ENCODE peak calls at places on chromosomes 3 and 15, in ten cellular contexts. B, K, Z, I, D, C, U, O, Q and N are unnamed samples.

GRCh38 chr15:65381445-65382145 is 3.8 kb upstream of the IGDCC3 start:
- DNase-seq in B (no peak), O (no peak), Q (no peak), I (no peak), C (no peak), U (no peak), K (no peak), D (no peak), Z (no peak), N (no peak)

GRCh38 chr3:190558796-190559195 is 44.9 kb downstream of the IL1RAP start:
- DNase-seq in Z (no peak), B (no peak), Q (no peak), C (no peak), D (no peak), K (no peak), O (no peak), I (no peak), U (no peak), N (no peak)

GRCh38 chr15:92005154-92005553 is 151.6 kb downstream of the SLCO3A1 start:
- DNase-seq in C (no peak), I (no peak), Z (no peak), B (no peak), O (no peak), K (no peak), D (no peak), U (no peak), Q (no peak), N (no peak)

GRCh38 chr3:54356299-54357037 is 234.1 kb downstream of the CACNA2D3 start:
- DNase-seq in I (no peak), U (no peak), Z (no peak), K (no peak), B (no peak), O (no peak), Q (no peak), D (no peak), C (no peak), N (no peak)

GRCh38 chr3:86969500-86970189 is 21.3 kb downstream of the VGLL3 start:
- DNase-seq in U (peak; percentile 9), B (peak; percentile 68), D (no peak), Q (peak; percentile 69), Z (no peak), I (peak; percentile 84), K (peak; percentile 23), O (peak; percentile 40), C (no peak), N (peak; percentile 53)

GRCh38 chr3:5806192-5806591 is 618.7 kb downstream of the EDEM1 start:
- DNase-seq in I (no peak), D (no peak), B (no peak), Z (no peak), C (no peak), O (peak; percentile 19), Q (peak; percentile 39), U (no peak), K (peak; percentile 15), N (no peak)

GRCh38 chr3:38649500-38650247 is at the start of gene SCN5A:
- DNase-seq in B (peak; percentile 39), I (peak; percentile 2), D (peak; percentile 59), Z (peak; percentile 52), Q (peak; percentile 97), K (peak; percentile 75), U (peak; percentile 27), O (peak; percentile 39), C (no peak), N (peak; percentile 90)

GRCh38 chr3:155995525-155996370 is 124.6 kb upstream of the KCNAB1 start:
- DNase-seq in Q (peak; percentile 59), C (peak; percentile 13), O (peak; percentile 48), I (peak; percentile 72), D (no peak), U (no peak), B (peak; percentile 51), K (no peak), Z (no peak), N (peak; percentile 61)

GRCh38 chr15:89396723-89397652 is 62.4 kb upstream of the POLG start:
- DNase-seq in B (no peak), I (no peak), C (no peak), Z (no peak), K (no peak), U (no peak), Q (peak; percentile 58), D (no peak), O (no peak), N (no peak)

GRCh38 chr15:96264801-96265515 is 65.5 kb upstream of the NR2F2 start:
- DNase-seq in B (peak; percentile 90), K (no peak), O (no peak), Z (no peak), U (no peak), I (peak; percentile 40), Q (no peak), C (peak; percentile 7), D (no peak), N (peak; percentile 37)

GRCh38 chr15:58038426-58039106 is 26.9 kb downstream of the ALDH1A2 start:
- DNase-seq in U (no peak), O (peak; percentile 52), K (no peak), Q (peak; percentile 19), Z (no peak), B (peak; percentile 45), D (no peak), C (peak; percentile 61), I (peak; percentile 70), N (peak; percentile 17)

GRCh38 chr15:73677146-73677607 is 7.0 kb upstream of the CD276 start:
- DNase-seq in Q (peak; percentile 77), Z (peak; percentile 61), C (no peak), K (peak; percentile 60), I (peak; percentile 78), D (peak; percentile 25), B (peak; percentile 60), O (peak; percentile 47), U (peak; percentile 31), N (peak; percentile 72)

GRCh38 chr3:69764861-69765260 is 25.6 kb downstream of the MITF start:
- DNase-seq in D (no peak), C (no peak), B (peak; percentile 63), Q (no peak), O (no peak), U (no peak), Z (no peak), I (no peak), K (no peak), N (no peak)

GRCh38 chr3:107994954-107995715 is 95.7 kb downstream of the CD47 start:
- DNase-seq in C (no peak), I (no peak), Q (no peak), B (peak; percentile 29), D (no peak), K (no peak), U (no peak), Z (no peak), O (no peak), N (no peak)

GRCh38 chr3:143548449-143548848 is 299.8 kb downstream of the SLC9A9 start:
- DNase-seq in O (no peak), B (no peak), D (no peak), I (no peak), K (no peak), C (no peak), U (no peak), Q (no peak), Z (no peak), N (no peak)

GRCh38 chr15:40850576-40851112 is 6.8 kb downstream of the SPINT1 start:
- DNase-seq in O (no peak), B (no peak), Z (no peak), C (no peak), K (no peak), I (no peak), D (no peak), U (no peak), Q (no peak), N (no peak)

GRCh38 chr3:55518451-55518850 is 31.3 kb upstream of the WNT5A start:
- DNase-seq in K (no peak), I (no peak), D (no peak), Z (no peak), U (no peak), Q (no peak), O (no peak), C (no peak), B (peak; percentile 62), N (no peak)

GRCh38 chr3:12799525-12800440 is 3.3 kb downstream of the CAND2 start:
- DNase-seq in K (no peak), U (no peak), D (no peak), I (no peak), Z (no peak), C (no peak), O (no peak), B (no peak), Q (no peak), N (no peak)